ENCODE peak calls at places on chromosomes 11 and 22, in seven cellular contexts. I, M, T, G, P, Y and K are unnamed samples.

GRCh38 chr11:86193297-86194095 is 51.1 kb upstream of the EED start:
- DNase-seq in I (peak), M (peak), T (peak), G (peak), P (no peak), Y (peak), K (peak)

GRCh38 chr22:46748948-46749681 is 11.1 kb upstream of the CERK start:
- DNase-seq in I (no peak), M (no peak), T (peak), G (no peak), P (no peak), Y (peak), K (peak)

GRCh38 chr22:50727678-50728522 is 10.1 kb upstream of the ACR start:
- DNase-seq in I (no peak), M (no peak), T (no peak), G (peak), P (no peak), Y (no peak), K (no peak)

GRCh38 chr11:86938203-86938899 is 16.8 kb downstream of the FZD4 start:
- DNase-seq in I (no peak), M (no peak), T (no peak), G (no peak), P (no peak), Y (no peak), K (no peak)

GRCh38 chr11:117936973-117937372 is 7.8 kb upstream of the TMPRSS13 start:
- DNase-seq in I (no peak), M (no peak), T (no peak), G (no peak), P (no peak), Y (no peak), K (no peak)

GRCh38 chr22:38446018-38446601 is 8.9 kb downstream of the KCNJ4 start:
- DNase-seq in I (no peak), M (no peak), T (no peak), G (no peak), P (no peak), Y (no peak), K (no peak)

GRCh38 chr11:76574406-76574805 is 96.1 kb downstream of the LRRC32 start:
- DNase-seq in I (no peak), M (no peak), T (no peak), G (no peak), P (no peak), Y (peak), K (peak)

GRCh38 chr11:70251583-70252285 is 18.8 kb upstream of the PPFIA1 start:
- DNase-seq in I (no peak), M (no peak), T (no peak), G (no peak), P (no peak), Y (peak), K (no peak)

GRCh38 chr11:112785104-112785503 is 176.1 kb upstream of the NCAM1 start:
- DNase-seq in I (peak), M (no peak), T (peak), G (no peak), P (no peak), Y (peak), K (peak)

GRCh38 chr11:111352935-111353695 is 26.0 kb downstream of the POU2AF1 start:
- DNase-seq in I (no peak), M (peak), T (no peak), G (no peak), P (no peak), Y (no peak), K (no peak)

GRCh38 chr22:39332441-39333064 is 13.1 kb upstream of the RPL3 start:
- DNase-seq in I (no peak), M (no peak), T (no peak), G (no peak), P (peak), Y (peak), K (no peak)

GRCh38 chr11:82315093-82315492 is 418.6 kb downstream of the FAM181B start:
- DNase-seq in I (peak), M (no peak), T (no peak), G (no peak), P (no peak), Y (no peak), K (no peak)

GRCh38 chr11:762421-763072 is 14.7 kb downstream of the GATD1 start:
- DNase-seq in I (peak), M (peak), T (peak), G (peak), P (no peak), Y (peak), K (peak)

GRCh38 chr22:42299586-42300285 is 29.3 kb upstream of the TCF20 start:
- DNase-seq in I (no peak), M (no peak), T (no peak), G (no peak), P (no peak), Y (no peak), K (no peak)

DNA sequence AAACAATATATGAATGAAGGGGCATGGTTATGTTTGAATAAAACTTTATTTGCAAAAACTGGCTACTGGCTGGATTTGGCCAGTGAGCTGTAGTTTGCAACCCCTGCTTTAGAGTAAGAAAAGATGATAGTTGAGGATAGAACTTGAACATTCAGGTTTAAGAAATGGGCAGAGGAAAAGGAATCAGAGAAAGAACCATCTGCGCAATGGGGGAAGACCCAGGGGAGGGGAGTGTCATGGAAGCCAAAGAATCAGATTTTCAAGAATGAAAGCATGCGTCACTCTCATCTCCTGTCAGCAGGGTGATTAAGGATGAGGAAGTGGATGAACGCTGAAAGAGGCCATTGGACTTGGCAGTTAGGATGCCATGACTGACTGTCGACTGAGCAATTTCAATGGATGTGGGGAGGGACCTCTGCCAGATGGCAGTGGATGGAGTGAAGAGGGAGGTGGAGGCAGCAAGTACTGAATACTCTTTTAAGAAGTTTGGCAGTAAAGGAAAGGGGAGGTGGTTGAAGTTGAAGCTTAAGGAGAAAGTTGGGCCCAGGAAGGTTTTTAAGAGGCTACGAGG is 21.2 kb downstream of the FAT3 start:
- DNase-seq in I (no peak), M (no peak), T (no peak), G (no peak), P (no peak), Y (no peak), K (no peak)
- H3K4me3 ChIP-seq in I (no peak), M (no peak), T (no peak), G (no peak), P (no peak), Y (no peak), K (no peak)

GRCh38 chr11:33651555-33651954 is 49.1 kb downstream of the C11orf91 start:
- DNase-seq in I (peak), M (no peak), T (no peak), G (no peak), P (no peak), Y (no peak), K (no peak)
- TF ChIP-seq CTCF in I (no peak), M (no peak), T (no peak), G (no peak), P (no peak), Y (no peak), K (no peak)

GRCh38 chr22:20429254-20430100 is 8.1 kb downstream of the SCARF2 start:
- DNase-seq in I (peak), M (peak), T (no peak), G (peak), P (no peak), Y (no peak), K (no peak)

GRCh38 chr22:20430101-20430640 is 7.5 kb downstream of the SCARF2 start:
- DNase-seq in I (no peak), M (no peak), T (no peak), G (peak), P (no peak), Y (no peak), K (no peak)

GRCh38 chr22:20431520-20432237 is 5.9 kb downstream of the SCARF2 start:
- DNase-seq in I (no peak), M (no peak), T (no peak), G (peak), P (no peak), Y (no peak), K (no peak)

GRCh38 chr22:20432244-20432686 is 5.4 kb downstream of the SCARF2 start:
- DNase-seq in I (no peak), M (no peak), T (no peak), G (peak), P (no peak), Y (no peak), K (no peak)

GRCh38 chr22:20430641-20431519 is 6.7 kb downstream of the SCARF2 start:
- DNase-seq in I (no peak), M (peak), T (no peak), G (peak), P (no peak), Y (no peak), K (no peak)
- H3K4me3 ChIP-seq in I (no peak), M (peak), T (no peak), G (peak), P (peak), Y (no peak), K (no peak)

GRCh38 chr11:45959851-45960250 is 37.4 kb downstream of the LARGE2 start:
- DNase-seq in I (no peak), M (no peak), T (peak), G (no peak), P (no peak), Y (peak), K (peak)

GRCh38 chr11:45964911-45965389 is 42.5 kb downstream of the LARGE2 start:
- DNase-seq in I (peak), M (peak), T (peak), G (no peak), P (peak), Y (peak), K (peak)

GRCh38 chr11:45960387-45961110 is 38.1 kb downstream of the LARGE2 start:
- DNase-seq in I (no peak), M (no peak), T (no peak), G (no peak), P (no peak), Y (peak), K (no peak)

GRCh38 chr11:45967506-45967905 is 45.0 kb downstream of the LARGE2 start:
- DNase-seq in I (no peak), M (no peak), T (no peak), G (no peak), P (no peak), Y (no peak), K (no peak)

GRCh38 chr11:45961841-45962240 is 39.4 kb downstream of the LARGE2 start:
- DNase-seq in I (no peak), M (no peak), T (no peak), G (no peak), P (no peak), Y (no peak), K (no peak)
- TF ChIP-seq CTCF in I (no peak), M (no peak), T (no peak), G (no peak), P (no peak), Y (no peak), K (no peak)

GRCh38 chr11:7016011-7016410 is 4.1 kb downstream of the ZNF214 start:
- DNase-seq in I (no peak), M (no peak), T (no peak), G (no peak), P (no peak), Y (no peak), K (no peak)

GRCh38 chr11:7019500-7020182 is 505 bp downstream of the ZNF214 start:
- DNase-seq in I (no peak), M (peak), T (no peak), G (peak), P (no peak), Y (no peak), K (no peak)

GRCh38 chr11:7021318-7021717 is 1.0 kb downstream of the NLRP14 start:
- DNase-seq in I (no peak), M (no peak), T (no peak), G (no peak), P (no peak), Y (no peak), K (no peak)

GRCh38 chr11:7020183-7020917 is at the start of the genes NLRP14 and ZNF214:
- DNase-seq in I (peak), M (peak), T (peak), G (peak), P (peak), Y (peak), K (peak)
- H3K4me3 ChIP-seq in I (peak), M (peak), T (peak), G (peak), P (peak), Y (peak), K (peak)

DNA sequence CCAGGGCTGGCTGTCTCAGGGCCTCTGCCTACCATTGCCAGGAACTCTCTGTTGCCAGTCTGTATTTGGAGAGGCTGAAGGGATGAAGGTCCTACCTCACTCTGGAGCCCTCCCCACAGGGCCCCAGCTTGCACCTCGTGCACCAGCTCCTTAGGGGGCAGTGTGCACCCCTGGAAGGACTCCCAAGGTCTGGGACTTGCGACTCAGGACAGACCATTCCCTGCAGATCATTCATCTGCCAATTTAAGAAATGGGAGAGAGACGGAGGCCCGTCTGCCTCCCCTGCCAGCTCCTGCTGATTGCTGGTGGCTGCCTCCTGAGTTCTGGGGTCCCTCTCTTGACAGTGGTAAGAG is 27.5 kb upstream of the MALAT1 start:
- DNase-seq in I (peak), M (peak), T (peak), G (peak), P (peak), Y (peak), K (peak)
- TF ChIP-seq CTCF in I (peak), M (peak), T (peak), G (peak), P (peak), Y (peak), K (peak)

DNA sequence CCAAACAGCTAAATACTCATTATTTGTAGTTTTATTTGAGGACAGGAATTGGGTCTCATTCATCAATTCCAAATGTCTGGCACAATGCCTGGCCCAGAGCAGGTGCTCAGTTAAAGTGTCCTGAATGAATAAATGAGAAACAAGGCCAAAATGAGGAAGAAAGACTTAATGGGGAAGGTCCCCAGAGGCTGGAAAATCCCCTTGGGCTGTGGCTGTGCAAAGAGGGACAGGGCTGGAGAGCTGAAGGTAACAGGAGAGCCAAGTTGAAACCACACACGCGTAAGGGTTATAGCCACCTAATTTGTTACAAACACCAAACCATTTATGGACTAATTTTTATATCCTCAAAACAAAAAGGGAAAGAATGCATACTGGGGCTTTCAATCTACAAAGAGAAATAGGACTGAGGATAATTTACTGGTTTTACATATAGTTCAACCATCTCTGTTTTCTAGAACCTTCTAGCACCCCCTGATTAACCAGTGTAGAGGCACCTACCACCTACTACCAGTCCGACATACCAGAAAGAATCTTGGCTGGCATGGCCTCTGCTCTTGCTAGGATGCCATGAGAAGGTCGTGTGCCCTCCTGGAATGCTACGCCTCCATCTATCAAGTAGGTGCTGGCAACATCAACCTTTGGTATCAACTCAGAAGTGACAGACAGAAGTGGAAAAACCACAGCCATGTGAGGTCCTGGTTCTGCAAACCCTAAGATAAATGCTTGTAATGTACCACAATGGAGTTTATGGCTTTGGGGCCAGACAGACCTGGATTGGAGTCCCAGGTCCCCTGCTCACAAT is 28.4 kb downstream of the MYH9 start:
- DNase-seq in I (no peak), M (no peak), T (no peak), G (no peak), P (no peak), Y (no peak), K (no peak)
- H3K4me3 ChIP-seq in I (no peak), M (no peak), T (no peak), G (no peak), P (no peak), Y (no peak), K (no peak)

GRCh38 chr11:93784152-93784934 is at the start of gene MED17:
- DNase-seq in I (peak), M (peak), T (peak), G (peak), P (peak), Y (peak), K (peak)
- TF ChIP-seq CTCF in I (peak), M (peak), T (peak), G (peak), P (peak), Y (peak), K (peak)